ENCODE peak calls at places on chromosome 2, in six cellular contexts. W is ecto neural progenitor cell, T is progenitor cell of endocrine pancreas, A is anterior cingulate cortex, J is H4, V is germinal center. U is an unnamed sample.

GRCh38 chr2:181656450-181657261 is at the start of gene CERKL:
- DNase-seq in W (peak; percentile 78), T (peak; percentile 44), A (no peak), J (no peak), V (peak; percentile 54), U (no peak)

GRCh38 chr2:8661736-8662135 is 20.1 kb upstream of the ID2 start:
- DNase-seq in W (no peak), T (no peak), A (no peak), J (no peak), V (no peak), U (no peak)

GRCh38 chr2:206611191-206611590 is 31.1 kb upstream of the FAM237A start:
- DNase-seq in W (no peak), T (no peak), A (no peak), J (no peak), V (no peak), U (no peak)

GRCh38 chr2:141199711-141200110 is 931.1 kb downstream of the LRP1B start:
- DNase-seq in W (no peak), T (no peak), A (no peak), J (no peak), V (no peak), U (no peak)

GRCh38 chr2:237304763-237305514 is 109.0 kb downstream of the COL6A3 start:
- DNase-seq in W (no peak), T (no peak), A (no peak), J (peak; percentile 65), V (no peak), U (no peak)

GRCh38 chr2:138017824-138018223 is 53.6 kb downstream of the HNMT start:
- DNase-seq in W (no peak), T (no peak), A (no peak), J (no peak), V (no peak), U (no peak)

GRCh38 chr2:121562269-121563176 is 31.8 kb downstream of the RNU4ATAC start:
- DNase-seq in W (no peak), T (no peak), A (no peak), J (no peak), V (no peak), U (no peak)

GRCh38 chr2:238838786-238839327 is 9.0 kb upstream of the TWIST2 start:
- DNase-seq in W (no peak), T (no peak), A (no peak), J (no peak), V (no peak), U (no peak)

GRCh38 chr2:144890828-144891227 is 370.9 kb upstream of the ZEB2 start:
- DNase-seq in W (no peak), T (no peak), A (no peak), J (peak; percentile 93), V (peak; percentile 73), U (peak; percentile 6)

GRCh38 chr2:10467401-10467800 is 19.3 kb upstream of the ODC1 start:
- DNase-seq in W (no peak), T (no peak), A (no peak), J (no peak), V (no peak), U (no peak)

GRCh38 chr2:127024769-127025356 is 82.1 kb downstream of the BIN1 start:
- DNase-seq in W (peak; percentile 82), T (peak; percentile 25), A (peak; percentile 72), J (no peak), V (no peak), U (no peak)

GRCh38 chr2:76870581-76870980 is 651.6 kb downstream of the LRRTM4 start:
- DNase-seq in W (no peak), T (no peak), A (no peak), J (no peak), V (no peak), U (no peak)

GRCh38 chr2:189088566-189089225 is 90.9 kb downstream of the COL5A2 start:
- DNase-seq in W (no peak), T (no peak), A (no peak), J (no peak), V (no peak), U (no peak)

GRCh38 chr2:204900910-204901309 is 355.6 kb downstream of the PARD3B start:
- DNase-seq in W (no peak), T (no peak), A (no peak), J (peak; percentile 6), V (no peak), U (no peak)

GRCh38 chr2:206253125-206253787 is 21.2 kb upstream of the ZDBF2 start:
- DNase-seq in W (no peak), T (no peak), A (no peak), J (no peak), V (no peak), U (no peak)

GRCh38 chr2:118032169-118033013 is 18.5 kb upstream of the CCDC93 start:
- DNase-seq in W (no peak), T (no peak), A (no peak), J (peak; percentile 37), V (peak; percentile 44), U (peak; percentile 62)

GRCh38 chr2:143371616-143372015 is 242.4 kb downstream of the ARHGAP15 start:
- DNase-seq in W (no peak), T (no peak), A (no peak), J (no peak), V (no peak), U (no peak)

GRCh38 chr2:157107877-157108276 is 149.6 kb upstream of the GALNT5 start:
- DNase-seq in W (no peak), T (no peak), A (no peak), J (peak; percentile 27), V (no peak), U (peak; percentile 85)

GRCh38 chr2:219230201-219230540 is 565 bp downstream of the ANKZF1 start:
- DNase-seq in W (peak; percentile 65), T (no peak), A (no peak), J (no peak), V (peak; percentile 58), U (peak; percentile 45)

GRCh38 chr2:15112216-15112615 is 448.9 kb downstream of the NBAS start:
- DNase-seq in W (no peak), T (no peak), A (no peak), J (no peak), V (no peak), U (no peak)

GRCh38 chr2:219595250-219595649 is 2.4 kb upstream of the STK11IP start:
- DNase-seq in W (no peak), T (no peak), A (no peak), J (no peak), V (no peak), U (peak; percentile 79)

GRCh38 chr2:191441761-191442160 is 196.6 kb downstream of the MYO1B start:
- DNase-seq in W (no peak), T (no peak), A (no peak), J (no peak), V (no peak), U (peak; percentile 72)

GRCh38 chr2:6053711-6054393 is 361.7 kb downstream of the SOX11 start:
- DNase-seq in W (no peak), T (no peak), A (no peak), J (no peak), V (no peak), U (no peak)